ENCODE peak calls at places on chromosomes 16 and 17, in seven cellular contexts. O is GM12865, T is heart right ventricle, Q is A172, N is left ventricle myocardium inferior, U is HCT116, B is NCI-H345. S is an unnamed sample.

GRCh38 chr17:73503560-73503959 is 140.7 kb downstream of the SDK2 start:
- DNase-seq in O (no peak), T (no peak), Q (no peak), N (no peak), U (no peak), B (no peak), S (no peak)

GRCh38 chr16:23025692-23026305 is 123.5 kb downstream of the USP31 start:
- DNase-seq in O (no peak), T (no peak), Q (no peak), N (no peak), U (no peak), B (no peak), S (no peak)

GRCh38 chr16:11712122-11712521 is 30.5 kb downstream of the TXNDC11 start:
- DNase-seq in O (no peak), T (no peak), Q (no peak), N (no peak), U (no peak), B (no peak), S (no peak)

GRCh38 chr16:11328172-11329079 is 16.8 kb upstream of the RMI2 start:
- DNase-seq in O (peak; percentile 98), T (peak; percentile 61), Q (peak; percentile 92), N (peak; percentile 70), U (peak; percentile 62), B (no peak), S (peak; percentile 91)

GRCh38 chr17:81030726-81031570 is 4.0 kb upstream of the BAIAP2 start:
- DNase-seq in O (no peak), T (no peak), Q (no peak), N (no peak), U (no peak), B (no peak), S (no peak)

GRCh38 chr16:56932588-56933265 is 785 bp downstream of the HERPUD1 start:
- DNase-seq in O (peak; percentile 78), T (peak; percentile 80), Q (peak; percentile 75), N (peak; percentile 82), U (peak; percentile 38), B (peak; percentile 35), S (peak; percentile 75)

GRCh38 chr17:35973333-35974260 is 7.7 kb downstream of the CCL16 start:
- DNase-seq in O (no peak), T (no peak), Q (no peak), N (no peak), U (no peak), B (no peak), S (no peak)

GRCh38 chr17:50066995-50067394 is 11.1 kb downstream of the ITGA3 start:
- DNase-seq in O (no peak), T (no peak), Q (no peak), N (no peak), U (no peak), B (no peak), S (no peak)

GRCh38 chr17:8572767-8573166 is 57.8 kb downstream of the MYH10 start:
- DNase-seq in O (no peak), T (no peak), Q (no peak), N (no peak), U (no peak), B (no peak), S (no peak)

GRCh38 chr16:89320717-89321501 is 103.4 kb downstream of the ZNF778 start:
- DNase-seq in O (no peak), T (peak; percentile 70), Q (peak; percentile 78), N (peak; percentile 64), U (no peak), B (peak; percentile 60), S (peak; percentile 78)

GRCh38 chr17:12664252-12664651 is 1.4 kb upstream of the MYOCD start:
- DNase-seq in O (no peak), T (no peak), Q (no peak), N (no peak), U (no peak), B (no peak), S (no peak)

GRCh38 chr17:42289863-42290165 is 1.5 kb downstream of the STAT5A start:
- DNase-seq in O (no peak), T (no peak), Q (no peak), N (no peak), U (no peak), B (no peak), S (no peak)

GRCh38 chr17:76132574-76133338 is 8.3 kb downstream of the FOXJ1 start:
- DNase-seq in O (no peak), T (no peak), Q (peak; percentile 13), N (no peak), U (peak; percentile 40), B (peak; percentile 97), S (no peak)

GRCh38 chr17:20207295-20207985 is 198.3 kb downstream of the SPECC1 start:
- DNase-seq in O (no peak), T (no peak), Q (no peak), N (no peak), U (no peak), B (no peak), S (no peak)

GRCh38 chr17:76725580-76726230 is 701 bp downstream of the JMJD6 start:
- DNase-seq in O (peak; percentile 79), T (peak; percentile 80), Q (peak; percentile 33), N (peak; percentile 78), U (no peak), B (peak; percentile 57), S (no peak)

GRCh38 chr17:76078859-76079576 is at the start of gene ZACN:
- DNase-seq in O (no peak), T (no peak), Q (no peak), N (no peak), U (no peak), B (peak; percentile 98), S (no peak)

GRCh38 chr16:27264151-27264550 is 4.4 kb downstream of the NSMCE1 start:
- DNase-seq in O (no peak), T (no peak), Q (peak; percentile 68), N (no peak), U (peak; percentile 57), B (no peak), S (peak; percentile 85)

GRCh38 chr17:29726721-29727252 is 104.1 kb upstream of the CORO6 start:
- DNase-seq in O (peak; percentile 69), T (no peak), Q (peak; percentile 58), N (no peak), U (no peak), B (no peak), S (peak; percentile 71)

GRCh38 chr17:56635640-56636039 is 42.1 kb downstream of the NOG start:
- DNase-seq in O (no peak), T (no peak), Q (peak; percentile 52), N (no peak), U (no peak), B (no peak), S (no peak)

GRCh38 chr16:4136229-4136813 is 20.1 kb upstream of the ADCY9 start:
- DNase-seq in O (no peak), T (no peak), Q (peak; percentile 23), N (no peak), U (peak; percentile 71), B (no peak), S (peak; percentile 42)

GRCh38 chr17:30952645-30953393 is 18.0 kb upstream of the RNF135 start:
- DNase-seq in O (no peak), T (no peak), Q (no peak), N (no peak), U (no peak), B (no peak), S (no peak)

GRCh38 chr16:2874584-2875362 is 8.2 kb upstream of the FLYWCH2 start:
- DNase-seq in O (peak; percentile 88), T (peak; percentile 83), Q (peak; percentile 76), N (peak; percentile 82), U (peak; percentile 67), B (peak; percentile 79), S (peak; percentile 53)

GRCh38 chr17:67105213-67105612 is 60.9 kb downstream of the CACNG1 start:
- DNase-seq in O (no peak), T (no peak), Q (no peak), N (no peak), U (no peak), B (no peak), S (peak; percentile 65)

GRCh38 chr17:2709173-2709661 is 2.3 kb downstream of the CLUH start:
- DNase-seq in O (peak; percentile 83), T (no peak), Q (no peak), N (no peak), U (no peak), B (no peak), S (peak; percentile 40)

GRCh38 chr17:34781571-34782108 is 179.6 kb downstream of the CCT6B start:
- DNase-seq in O (no peak), T (no peak), Q (no peak), N (no peak), U (no peak), B (peak; percentile 14), S (no peak)

GRCh38 chr17:42531455-42532354 is 4.3 kb upstream of the NAGLU start:
- DNase-seq in O (peak; percentile 79), T (peak; percentile 77), Q (no peak), N (peak; percentile 72), U (no peak), B (peak; percentile 64), S (no peak)

GRCh38 chr17:57090560-57091185 is 5.6 kb downstream of the AKAP1 start:
- DNase-seq in O (no peak), T (no peak), Q (no peak), N (no peak), U (no peak), B (no peak), S (peak; percentile 29)

GRCh38 chr17:57422574-57423164 is 166.3 kb downstream of the MSI2 start:
- DNase-seq in O (peak; percentile 82), T (no peak), Q (peak; percentile 96), N (peak; percentile 30), U (peak; percentile 89), B (no peak), S (no peak)

GRCh38 chr17:4956493-4957061 is 5.7 kb downstream of the ENO3 start:
- DNase-seq in O (peak; percentile 61), T (no peak), Q (no peak), N (no peak), U (no peak), B (no peak), S (no peak)

GRCh38 chr17:81722184-81723120 is 10.4 kb downstream of the SLC25A10 start:
- DNase-seq in O (no peak), T (no peak), Q (peak; percentile 47), N (no peak), U (no peak), B (no peak), S (no peak)

GRCh38 chr16:75260856-75261589 is 9.6 kb upstream of the BCAR1 start:
- DNase-seq in O (no peak), T (no peak), Q (no peak), N (no peak), U (no peak), B (no peak), S (no peak)

S was measured in NCI-H226.